ENCODE peak calls at places on chromosomes 2 and 18, in nine cellular contexts. H, U, Z, C, D, S, B, I and N are unnamed samples.

GRCh38 chr18:58177886-58178470 is 134.0 kb downstream of the NEDD4L start:
- DNase-seq in D (no peak), B (no peak), Z (no peak), S (no peak), C (no peak), H (no peak), U (no peak), I (no peak), N (no peak)

GRCh38 chr2:241237949-241238371 is 49.5 kb downstream of the ANO7 start:
- DNase-seq in H (no peak), I (no peak), D (no peak), Z (no peak), U (no peak), S (no peak), B (no peak), C (no peak), N (no peak)

GRCh38 chr2:46257476-46257875 is 39.7 kb upstream of the EPAS1 start:
- DNase-seq in Z (no peak), B (peak; percentile 59), D (no peak), S (no peak), C (peak; percentile 62), H (no peak), I (peak; percentile 77), U (no peak), N (no peak)

GRCh38 chr18:67041334-67041733 is 437.4 kb upstream of the CDH19 start:
- DNase-seq in B (no peak), Z (peak; percentile 6), U (no peak), D (no peak), I (no peak), C (no peak), H (no peak), S (no peak), N (no peak)

GRCh38 chr18:27428716-27429475 is 243.8 kb upstream of the CHST9 start:
- DNase-seq in B (no peak), S (no peak), D (no peak), Z (no peak), C (no peak), H (no peak), I (no peak), U (no peak), N (no peak)

GRCh38 chr18:50422286-50422898 is 47.5 kb downstream of the SKA1 start:
- DNase-seq in U (no peak), I (no peak), C (no peak), S (no peak), D (no peak), B (no peak), Z (no peak), H (no peak), N (no peak)

GRCh38 chr2:1730047-1730937 is 14.0 kb downstream of the PXDN start:
- DNase-seq in I (no peak), D (no peak), C (peak; percentile 92), Z (no peak), U (no peak), H (no peak), B (no peak), S (no peak), N (no peak)

GRCh38 chr18:39751161-39751560 is 2185.6 kb upstream of the CELF4 start:
- DNase-seq in S (no peak), D (no peak), Z (no peak), H (no peak), U (no peak), I (no peak), B (no peak), C (peak; percentile 62), N (no peak)

GRCh38 chr18:56402872-56403516 is 235.4 kb downstream of the TXNL1 start:
- DNase-seq in I (no peak), H (peak; percentile 21), Z (no peak), B (peak; percentile 52), C (peak; percentile 87), D (no peak), U (no peak), S (no peak), N (peak; percentile 10)

GRCh38 chr2:121133551-121134319 is 151.3 kb downstream of the TFCP2L1 start:
- DNase-seq in Z (no peak), B (no peak), H (no peak), I (no peak), D (no peak), S (no peak), U (no peak), C (no peak), N (no peak)

GRCh38 chr2:60549250-60550150 is 4.0 kb downstream of the BCL11A start:
- DNase-seq in C (peak; percentile 45), H (no peak), Z (no peak), B (no peak), I (no peak), S (no peak), U (peak; percentile 46), D (no peak), N (peak; percentile 55)

GRCh38 chr2:232697059-232697806 is at the start of gene GIGYF2:
- DNase-seq in C (peak; percentile 96), H (peak; percentile 98), D (peak; percentile 85), Z (peak; percentile 92), B (peak; percentile 94), I (peak; percentile 90), U (peak; percentile 81), S (peak; percentile 90), N (peak; percentile 94)

GRCh38 chr2:64624108-64624610 is 29.6 kb downstream of the SERTAD2 start:
- DNase-seq in D (no peak), U (no peak), I (no peak), Z (no peak), H (no peak), S (no peak), C (no peak), B (no peak), N (no peak)

GRCh38 chr2:230906471-230907230 is 18.4 kb downstream of the GPR55 start:
- DNase-seq in Z (no peak), U (no peak), D (no peak), B (no peak), H (no peak), C (no peak), S (no peak), I (no peak), N (no peak)

GRCh38 chr2:154507186-154507585 is 191.3 kb upstream of the KCNJ3 start:
- DNase-seq in S (no peak), Z (no peak), C (no peak), B (no peak), U (no peak), H (no peak), D (peak; percentile 32), I (no peak), N (no peak)

GRCh38 chr2:98355881-98356280 is 9.6 kb downstream of the CNGA3 start:
- DNase-seq in I (no peak), S (no peak), H (no peak), Z (no peak), D (no peak), B (no peak), U (no peak), C (no peak), N (no peak)

GRCh38 chr2:23566236-23567142 is 181.5 kb downstream of the KLHL29 start:
- DNase-seq in Z (no peak), U (no peak), D (no peak), C (no peak), S (no peak), I (peak; percentile 45), H (no peak), B (no peak), N (peak; percentile 37)

GRCh38 chr2:230690439-230690838 is 22.2 kb upstream of the CAB39 start:
- DNase-seq in D (no peak), I (no peak), U (no peak), S (no peak), Z (no peak), C (peak; percentile 59), H (peak; percentile 52), B (no peak), N (no peak)

GRCh38 chr2:85033388-85033787 is 62.4 kb downstream of the KCMF1 start:
- DNase-seq in H (no peak), Z (no peak), D (no peak), C (no peak), B (no peak), S (no peak), I (no peak), U (no peak), N (no peak)

GRCh38 chr2:138827426-138828054 is 47.4 kb upstream of the NXPH2 start:
- DNase-seq in H (no peak), Z (peak; percentile 69), I (peak; percentile 66), D (peak; percentile 93), S (no peak), C (peak; percentile 66), B (peak; percentile 21), U (peak; percentile 27), N (no peak)

GRCh38 chr18:58230438-58231179 is 186.6 kb downstream of the NEDD4L start:
- DNase-seq in C (no peak), U (no peak), I (no peak), H (no peak), B (peak; percentile 29), Z (no peak), S (no peak), D (no peak), N (no peak)

GRCh38 chr2:101806123-101806522 is 108.6 kb downstream of the MAP4K4 start:
- DNase-seq in S (no peak), Z (peak; percentile 31), U (no peak), B (peak; percentile 84), I (no peak), C (peak; percentile 84), D (no peak), H (no peak), N (no peak)

GRCh38 chr2:45191972-45192371 is 182.7 kb upstream of the SIX2 start:
- DNase-seq in Z (no peak), D (no peak), S (no peak), U (no peak), H (no peak), B (no peak), I (no peak), C (no peak), N (no peak)

GRCh38 chr2:236684534-236685256 is 115.1 kb downstream of the ACKR3 start:
- DNase-seq in B (no peak), C (no peak), U (no peak), H (no peak), S (no peak), Z (no peak), I (no peak), D (no peak), N (no peak)

GRCh38 chr2:226548706-226549105 is 250.9 kb downstream of the IRS1 start:
- DNase-seq in D (no peak), C (no peak), S (no peak), H (no peak), B (no peak), U (no peak), I (no peak), Z (no peak), N (no peak)

GRCh38 chr18:1090758-1091157 is 186.1 kb downstream of the ADCYAP1 start:
- DNase-seq in Z (no peak), S (no peak), B (no peak), C (no peak), D (no peak), I (no peak), U (no peak), H (no peak), N (no peak)

GRCh38 chr2:961786-962185 is 11.1 kb downstream of the SNTG2 start:
- DNase-seq in I (no peak), Z (no peak), S (no peak), B (no peak), U (no peak), H (no peak), D (no peak), C (no peak), N (no peak)

GRCh38 chr2:208315081-208315788 is 49.2 kb downstream of the PIKFYVE start:
- DNase-seq in B (peak; percentile 59), C (peak; percentile 22), D (no peak), I (no peak), S (no peak), Z (no peak), H (peak; percentile 85), U (peak; percentile 33), N (no peak)